ENCODE peak calls at places on chromosomes 2 and 18, in nine cellular contexts. R, E, Z, X, J, N, G, Q and W are unnamed samples.

GRCh38 chr2:34705556-34706247 is 1106.6 kb upstream of the FAM98A start:
- ATAC-seq in R (no peak), E (no peak), Z (no peak), X (no peak), J (no peak), N (no peak), G (no peak), Q (no peak), W (no peak)

GRCh38 chr2:241399941-241400922 is 44.1 kb downstream of the FARP2 start:
- ATAC-seq in R (no peak), E (no peak), Z (no peak), X (no peak), J (peak), N (no peak), G (no peak), Q (peak), W (no peak)

GRCh38 chr18:28961669-28962228 is 784.8 kb upstream of the CDH2 start:
- ATAC-seq in R (no peak), E (no peak), Z (no peak), X (no peak), J (no peak), N (no peak), G (no peak), Q (no peak), W (peak)

GRCh38 chr2:157443795-157444642 is at the start of gene CYTIP:
- ATAC-seq in R (peak), E (peak), Z (peak), X (peak), J (peak), N (peak), G (peak), Q (no peak), W (no peak)

GRCh38 chr2:27636766-27637165 is 7.9 kb downstream of the GPN1 start:
- ATAC-seq in R (no peak), E (no peak), Z (no peak), X (no peak), J (no peak), N (no peak), G (no peak), Q (no peak), W (no peak)

GRCh38 chr2:108169982-108170625 is 69.7 kb upstream of the SULT1C3 start:
- ATAC-seq in R (no peak), E (no peak), Z (no peak), X (no peak), J (no peak), N (no peak), G (no peak), Q (no peak), W (peak)

GRCh38 chr2:130251865-130252620 is 53.8 kb upstream of the TUBA3E start:
- ATAC-seq in R (no peak), E (no peak), Z (peak), X (no peak), J (no peak), N (no peak), G (peak), Q (peak), W (no peak)

GRCh38 chr2:231412616-231412963 is 17.1 kb downstream of the B3GNT7 start:
- ATAC-seq in R (no peak), E (no peak), Z (no peak), X (no peak), J (no peak), N (no peak), G (no peak), Q (peak), W (peak)

GRCh38 chr2:111100765-111101162 is 19.9 kb upstream of the BCL2L11 start:
- ATAC-seq in R (peak), E (peak), Z (peak), X (peak), J (no peak), N (peak), G (no peak), Q (no peak), W (no peak)

GRCh38 chr18:6484659-6485058 is 69.9 kb upstream of the L3MBTL4 start:
- ATAC-seq in R (no peak), E (no peak), Z (no peak), X (no peak), J (no peak), N (no peak), G (no peak), Q (no peak), W (no peak)

GRCh38 chr2:32453242-32454062 is 96.6 kb downstream of the BIRC6 start:
- ATAC-seq in R (no peak), E (no peak), Z (no peak), X (no peak), J (no peak), N (no peak), G (no peak), Q (no peak), W (no peak)

GRCh38 chr2:234462218-234462992 is 34.5 kb downstream of the ARL4C start:
- ATAC-seq in R (no peak), E (no peak), Z (no peak), X (no peak), J (no peak), N (no peak), G (no peak), Q (no peak), W (no peak)

GRCh38 chr2:86468162-86469033 is 27.2 kb downstream of the KDM3A start:
- ATAC-seq in R (peak), E (peak), Z (no peak), X (no peak), J (peak), N (no peak), G (no peak), Q (no peak), W (no peak)

GRCh38 chr2:128457716-128458115 is 139.0 kb upstream of the HS6ST1 start:
- ATAC-seq in R (no peak), E (no peak), Z (no peak), X (no peak), J (no peak), N (no peak), G (no peak), Q (no peak), W (no peak)

GRCh38 chr2:10534514-10535250 is 86.6 kb upstream of the ODC1 start:
- ATAC-seq in R (no peak), E (no peak), Z (no peak), X (no peak), J (no peak), N (no peak), G (no peak), Q (no peak), W (no peak)

GRCh38 chr2:102057502-102058292 is 65.9 kb downstream of the IL1R2 start:
- ATAC-seq in R (no peak), E (no peak), Z (peak), X (peak), J (no peak), N (no peak), G (no peak), Q (no peak), W (no peak)